ENCODE peak calls at places on chromosomes 3 and 15, in seven cellular contexts. I is mesendoderm, V is IMR-90, P is neuronal stem cell, B is H9, A is mesenchymal stem cell, W is H1. Z is an unnamed sample.

GRCh38 chr3:137764001-137764433 is at the start of gene SOX14:
- DNase-seq in W (peak; percentile 93), B (peak; percentile 98), A (no peak), P (no peak), I (peak; percentile 87), V (no peak), Z (peak; percentile 28)

GRCh38 chr15:33716025-33716424 is 252.3 kb upstream of the CHRM5 start:
- DNase-seq in P (no peak), A (no peak), V (no peak), I (no peak), W (no peak), B (no peak), Z (no peak)

GRCh38 chr3:25339220-25339619 is 88.8 kb upstream of the RARB start:
- DNase-seq in V (no peak), W (no peak), I (no peak), A (no peak), P (no peak), B (no peak), Z (no peak)

GRCh38 chr3:71912839-71913495 is 128.0 kb upstream of the PROK2 start:
- DNase-seq in B (no peak), I (no peak), W (no peak), V (no peak), P (no peak), A (no peak), Z (no peak)

GRCh38 chr3:29465836-29466235 is 185.0 kb downstream of the RBMS3 start:
- DNase-seq in A (no peak), P (no peak), V (peak; percentile 82), I (no peak), B (no peak), W (no peak), Z (no peak)

GRCh38 chr15:99433026-99433756 is 132.6 kb upstream of the MEF2A start:
- DNase-seq in I (no peak), B (no peak), P (no peak), W (no peak), A (no peak), V (no peak), Z (no peak)

GRCh38 chr15:75170711-75171341 is 30.9 kb upstream of the C15orf39 start:
- DNase-seq in P (no peak), V (no peak), I (no peak), W (no peak), B (no peak), A (peak; percentile 14), Z (peak; percentile 56)

GRCh38 chr15:81170504-81170903 is 26.2 kb upstream of the IL16 start:
- DNase-seq in B (no peak), I (no peak), V (no peak), P (no peak), W (no peak), A (no peak), Z (no peak)

GRCh38 chr3:13020159-13020558 is 53.1 kb downstream of the IQSEC1 start:
- DNase-seq in B (no peak), P (no peak), A (no peak), I (no peak), V (no peak), W (no peak), Z (no peak)

GRCh38 chr3:15794842-15795562 is 2.8 kb downstream of the ANKRD28 start:
- DNase-seq in B (no peak), V (no peak), I (no peak), A (peak; percentile 62), P (no peak), W (no peak), Z (no peak)

GRCh38 chr3:133384331-133385027 is 15.4 kb upstream of the BFSP2 start:
- DNase-seq in A (peak; percentile 40), V (peak; percentile 65), I (peak; percentile 74), P (peak; percentile 67), B (peak; percentile 83), W (peak; percentile 80), Z (peak; percentile 68)

GRCh38 chr15:20348900-20349773 is 192.5 kb downstream of the GOLGA6L6 start:
- DNase-seq in V (no peak), W (no peak), B (peak; percentile 31), A (no peak), P (no peak), I (no peak), Z (no peak)

GRCh38 chr3:172259191-172259590 is 189.1 kb downstream of the GHSR start:
- DNase-seq in I (no peak), V (no peak), W (no peak), B (no peak), P (no peak), A (no peak), Z (peak; percentile 54)

GRCh38 chr15:74262635-74263034 is 26.5 kb downstream of the CCDC33 start:
- DNase-seq in P (no peak), W (no peak), I (no peak), B (no peak), V (no peak), A (no peak), Z (no peak)

GRCh38 chr3:176919836-176920760 is 277.2 kb downstream of the TBL1XR1 start:
- DNase-seq in V (peak; percentile 94), A (peak; percentile 93), I (no peak), W (no peak), P (no peak), B (no peak), Z (peak; percentile 51)

GRCh38 chr15:77607111-77607893 is 25.4 kb downstream of the LINGO1 start:
- DNase-seq in A (peak; percentile 64), B (no peak), V (peak; percentile 39), I (peak; percentile 74), W (no peak), P (no peak), Z (no peak)

GRCh38 chr3:13975686-13976085 is 95.8 kb upstream of the WNT7A start:
- DNase-seq in V (no peak), P (no peak), W (no peak), B (no peak), I (no peak), A (no peak), Z (no peak)

GRCh38 chr15:52019394-52020252 is 604 bp downstream of the MAPK6 start:
- DNase-seq in V (peak; percentile 89), I (peak; percentile 76), A (peak; percentile 94), W (peak; percentile 79), B (peak; percentile 59), P (peak; percentile 57), Z (peak; percentile 87)

GRCh38 chr15:78340243-78341056 is at the start of gene CRABP1:
- DNase-seq in V (no peak), B (peak; percentile 76), I (peak; percentile 52), W (peak; percentile 84), A (no peak), P (no peak), Z (no peak)

GRCh38 chr3:36750737-36751136 is 13.6 kb downstream of the DCLK3 start:
- DNase-seq in B (no peak), V (no peak), P (no peak), A (no peak), W (no peak), I (no peak), Z (no peak)

DNA sequence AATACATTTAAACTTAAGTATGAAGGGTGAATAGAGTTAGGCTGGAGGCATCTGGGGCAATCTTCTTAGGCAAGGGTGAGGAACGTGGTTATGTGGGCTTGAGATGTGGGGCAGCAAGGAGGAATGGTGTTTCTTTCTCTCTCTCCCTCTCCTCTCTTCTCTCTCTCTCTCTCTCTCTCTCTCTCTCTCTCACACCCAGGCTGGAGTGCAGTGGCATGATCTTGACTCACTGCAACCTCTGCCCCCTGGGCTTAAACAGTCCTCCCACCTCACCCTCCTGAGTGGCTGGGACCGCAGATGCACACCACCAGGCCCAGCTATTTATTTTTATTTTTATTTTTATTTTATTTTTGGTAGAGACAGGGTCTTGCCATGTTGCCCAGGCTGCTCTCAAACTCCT is 4.0 kb upstream of the MGA start:
- DNase-seq in P (no peak), B (no peak), W (no peak), I (no peak), V (peak; percentile 44), A (peak; percentile 68), Z (no peak)
- H2BK5ac ChIP-seq in P (no peak overlapping the region), B (no peak overlapping the region), W (no peak overlapping the region), I (no peak overlapping the region), V (no peak overlapping the region), A (peak overlapping the region; percentile 66), Z (no peak overlapping the region)

GRCh38 chr3:58052373-58053273 is 44.4 kb downstream of the FLNB start:
- DNase-seq in V (peak; percentile 99), B (no peak), I (peak; percentile 75), A (peak; percentile 98), P (no peak), W (no peak), Z (peak; percentile 93)
- H3K9ac ChIP-seq in V (peak overlapping the region; percentile 22), B (no peak overlapping the region), I (no peak overlapping the region), A (peak overlapping the region; percentile 63), P (peak overlapping the region; percentile 82), W (no peak overlapping the region), Z (no peak overlapping the region)

DNA sequence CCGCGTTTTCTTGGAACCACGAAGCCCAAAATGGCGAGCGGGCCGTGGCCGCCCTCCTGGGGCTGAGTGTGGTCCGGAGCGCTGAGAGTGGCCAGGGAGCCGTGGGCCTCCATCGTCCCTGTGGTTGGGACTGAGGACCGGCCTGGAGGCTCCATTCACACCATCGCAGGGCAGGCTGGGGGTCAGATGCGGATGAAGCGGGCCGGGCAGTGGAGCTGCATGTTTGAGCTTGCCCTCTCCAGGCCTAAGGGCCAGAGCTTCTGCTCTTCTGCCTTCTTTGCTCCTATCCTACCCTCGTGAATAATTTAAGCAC is 44.8 kb upstream of the POLG start:
- DNase-seq in P (no peak), B (peak; percentile 46), V (no peak), W (no peak), A (no peak), I (no peak), Z (peak; percentile 57)
- H3K27me3 ChIP-seq in P (peaks cover 82% of the 10 kb centered on the region), B (peaks cover 84% of the 10 kb centered on the region), V (peaks cover 92% of the 10 kb centered on the region), W (peaks cover 90% of the 10 kb centered on the region), A (peaks cover 98% of the 10 kb centered on the region), I (peaks cover 83% of the 10 kb centered on the region), Z (peaks cover 69% of the 10 kb centered on the region)

GRCh38 chr3:187685948-187686347 is 15.8 kb upstream of the SST start:
- DNase-seq in A (no peak), I (peak; percentile 16), B (no peak), W (no peak), P (no peak), V (no peak), Z (peak; percentile 97)
- H2BK5ac ChIP-seq in A (no peak overlapping the region), I (no peak overlapping the region), B (no peak overlapping the region), W (no peak overlapping the region), P (no peak overlapping the region), V (no peak overlapping the region), Z (no peak overlapping the region)

Z was measured in trophoblast cell.